ENCODE peak calls at places on chromosomes 11 and 22, in five cellular contexts. G is H1, F is transverse colon, Q is heart left ventricle, L is body of pancreas. T is an unnamed sample.

GRCh38 chr22:49004484-49005399 is 822.9 kb downstream of the BRD1 start:
- DNase-seq in G (peak; percentile 19), F (no peak), Q (no peak), L (no peak), T (no peak)

GRCh38 chr11:69558519-69558941 is 77.1 kb downstream of the LINC01488 start:
- DNase-seq in G (no peak), F (no peak), Q (no peak), L (no peak), T (no peak)

GRCh38 chr22:38346506-38346905 is 29.3 kb upstream of the CSNK1E start:
- DNase-seq in G (peak; percentile 45), F (no peak), Q (no peak), L (no peak), T (no peak)

GRCh38 chr22:23824476-23825245 is 14.1 kb downstream of the DERL3 start:
- DNase-seq in G (no peak), F (no peak), Q (no peak), L (no peak), T (no peak)

GRCh38 chr11:72643547-72643946 is 30.7 kb downstream of the PDE2A start:
- DNase-seq in G (no peak), F (no peak), Q (no peak), L (peak; percentile 26), T (no peak)

GRCh38 chr11:19666951-19667350 is 45.7 kb upstream of the NAV2 start:
- DNase-seq in G (no peak), F (no peak), Q (no peak), L (no peak), T (no peak)

GRCh38 chr22:37990862-37991261 is 6.5 kb upstream of the SOX10 start:
- DNase-seq in G (no peak), F (no peak), Q (no peak), L (no peak), T (no peak)

GRCh38 chr11:27716850-27717249 is 16.6 kb upstream of the BDNF start:
- DNase-seq in G (no peak), F (no peak), Q (no peak), L (no peak), T (no peak)

GRCh38 chr11:75873417-75874148 is 58.6 kb downstream of the UVRAG start:
- DNase-seq in G (no peak), F (no peak), Q (no peak), L (no peak), T (no peak)

GRCh38 chr22:27690596-27690995 is 111.0 kb downstream of the MN1 start:
- DNase-seq in G (no peak), F (no peak), Q (no peak), L (no peak), T (no peak)

GRCh38 chr11:70270877-70271634 is 566 bp downstream of the PPFIA1 start:
- DNase-seq in G (peak; percentile 68), F (peak; percentile 50), Q (peak; percentile 57), L (peak; percentile 60), T (no peak)

GRCh38 chr11:19913236-19913892 is 200.7 kb downstream of the NAV2 start:
- DNase-seq in G (no peak), F (no peak), Q (no peak), L (peak; percentile 36), T (no peak)

GRCh38 chr11:122706689-122707088 is 51.2 kb downstream of the UBASH3B start:
- DNase-seq in G (no peak), F (no peak), Q (no peak), L (no peak), T (no peak)

GRCh38 chr22:47775686-47776085 is 1013.2 kb downstream of the TBC1D22A start:
- DNase-seq in G (no peak), F (no peak), Q (no peak), L (no peak), T (no peak)

GRCh38 chr11:9096427-9096826 is 5.0 kb upstream of the SCUBE2 start:
- DNase-seq in G (no peak), F (no peak), Q (no peak), L (no peak), T (no peak)

GRCh38 chr11:41486436-41486835 is 27.0 kb upstream of the LRRC4C start:
- DNase-seq in G (no peak), F (no peak), Q (no peak), L (no peak), T (no peak)

DNA sequence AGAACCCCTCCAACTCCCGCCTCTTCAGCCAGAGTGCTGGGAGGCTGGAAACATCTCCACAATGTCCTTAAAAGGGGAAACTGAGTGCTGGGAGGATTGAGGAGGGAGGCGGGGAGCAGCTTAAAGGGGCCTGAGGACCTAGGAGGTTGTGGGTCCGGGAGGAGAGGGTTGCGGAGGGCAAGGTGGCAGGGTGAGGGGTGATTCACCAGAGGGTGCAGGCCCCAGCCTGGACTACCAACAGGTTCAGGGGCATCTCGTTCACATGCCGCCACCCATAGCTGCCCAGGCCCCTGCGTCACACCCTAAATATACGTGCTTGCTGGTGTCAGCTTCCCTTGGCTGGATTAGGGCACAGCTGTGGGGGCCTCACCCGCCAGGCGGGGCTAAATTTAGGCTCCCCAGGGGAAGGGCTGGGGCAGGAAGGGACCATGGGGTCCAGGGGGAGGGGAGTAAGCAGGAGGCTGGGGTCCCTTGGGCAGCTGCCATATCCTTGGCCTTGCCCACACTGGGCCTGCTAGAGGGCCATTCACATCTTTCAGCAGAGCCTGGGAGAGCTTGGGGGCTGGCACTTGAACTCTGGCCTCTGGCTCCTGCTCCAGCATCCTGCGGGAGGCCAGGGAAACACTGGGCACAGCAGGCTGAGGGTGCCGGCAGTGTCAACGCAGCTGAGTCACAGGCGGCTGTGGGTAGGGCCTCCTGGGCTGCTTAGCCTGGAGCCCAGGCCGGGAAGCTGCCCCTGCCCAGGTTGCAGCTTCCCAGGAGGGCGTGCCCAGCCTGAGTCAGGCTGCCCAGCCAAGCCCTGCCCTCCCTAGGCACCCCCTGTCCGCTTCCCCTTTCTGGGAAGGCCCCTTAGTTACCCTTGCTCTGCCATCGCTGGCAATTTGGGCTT is 1.3 kb downstream of the EHBP1L1 start:
- DNase-seq in G (no peak), F (peak; percentile 81), Q (peak; percentile 82), L (peak; percentile 53), T (no peak)
- H3K27ac ChIP-seq in G (no peak overlapping the region), F (peak overlapping the region; percentile 96), Q (peak overlapping the region; percentile 98), L (peak overlapping the region; percentile 94), T (peak overlapping the region; percentile 96)

GRCh38 chr22:46578824-46579561 is 41.2 kb upstream of the GRAMD4 start:
- DNase-seq in G (no peak), F (peak; percentile 60), Q (peak; percentile 88), L (peak; percentile 74), T (no peak)

GRCh38 chr22:46577361-46578249 is 40.2 kb upstream of the CELSR1 start:
- DNase-seq in G (no peak), F (peak; percentile 41), Q (peak; percentile 42), L (peak; percentile 48), T (no peak)

GRCh38 chr22:46576556-46577351 is 39.3 kb upstream of the CELSR1 start:
- DNase-seq in G (no peak), F (peak; percentile 66), Q (peak; percentile 75), L (peak; percentile 72), T (no peak)

GRCh38 chr22:46579751-46580449 is 40.3 kb upstream of the GRAMD4 start:
- DNase-seq in G (no peak), F (no peak), Q (no peak), L (no peak), T (no peak)

GRCh38 chr22:46578251-46578823 is 40.9 kb upstream of the CELSR1 start:
- DNase-seq in G (no peak), F (no peak), Q (peak; percentile 52), L (no peak), T (no peak)
- TF ChIP-seq POLR2A in G (no peak), F (no peak), Q (no peak), L (no peak), T (no peak)

GRCh38 chr11:116991491-116991890 is 106.7 kb downstream of the SIK3 start:
- DNase-seq in G (no peak), F (no peak), Q (no peak), L (no peak), T (no peak)
- H3K4me1 ChIP-seq in G (peaks cover 9% of the 10 kb centered on the region), F (peaks cover 22% of the 10 kb centered on the region), Q (peaks cover 29% of the 10 kb centered on the region), L (peaks cover 44% of the 10 kb centered on the region), T (peaks cover 26% of the 10 kb centered on the region)

GRCh38 chr22:46193898-46194310 is 43.6 kb downstream of the PPARA start:
- DNase-seq in G (no peak), F (peak; percentile 70), Q (no peak), L (no peak), T (no peak)

GRCh38 chr22:46192210-46192993 is 42.1 kb downstream of the PPARA start:
- DNase-seq in G (no peak), F (no peak), Q (no peak), L (no peak), T (no peak)

GRCh38 chr22:46195487-46196165 is 45.3 kb downstream of the PPARA start:
- DNase-seq in G (no peak), F (peak; percentile 89), Q (no peak), L (peak; percentile 13), T (no peak)

GRCh38 chr22:46198274-46198673 is 47.9 kb downstream of the PPARA start:
- DNase-seq in G (no peak), F (no peak), Q (no peak), L (no peak), T (no peak)

GRCh38 chr22:46196268-46196667 is 45.9 kb downstream of the PPARA start:
- DNase-seq in G (no peak), F (peak; percentile 66), Q (peak; percentile 83), L (peak; percentile 44), T (no peak)
- H3K27ac ChIP-seq in G (no peak overlapping the region), F (peak overlapping the region; percentile 79), Q (peak overlapping the region; percentile 62), L (no peak overlapping the region), T (no peak overlapping the region)

GRCh38 chr11:47415091-47415854 is 6.9 kb downstream of the SLC39A13 start:
- DNase-seq in G (no peak), F (no peak), Q (no peak), L (no peak), T (no peak)
- TF ChIP-seq POLR2A in G (no peak), F (no peak), Q (no peak), L (no peak), T (no peak)

GRCh38 chr22:20145206-20145831 is 5.5 kb downstream of the CCDC188 start:
- DNase-seq in G (no peak), F (no peak), Q (no peak), L (no peak), T (no peak)

GRCh38 chr22:20143883-20144665 is 6.8 kb downstream of the CCDC188 start:
- DNase-seq in G (no peak), F (no peak), Q (no peak), L (no peak), T (no peak)

GRCh38 chr22:20147286-20147988 is 3.4 kb downstream of the CCDC188 start:
- DNase-seq in G (no peak), F (no peak), Q (no peak), L (no peak), T (no peak)

GRCh38 chr22:20146777-20147176 is 4.1 kb downstream of the CCDC188 start:
- DNase-seq in G (no peak), F (no peak), Q (no peak), L (no peak), T (no peak)

DNA sequence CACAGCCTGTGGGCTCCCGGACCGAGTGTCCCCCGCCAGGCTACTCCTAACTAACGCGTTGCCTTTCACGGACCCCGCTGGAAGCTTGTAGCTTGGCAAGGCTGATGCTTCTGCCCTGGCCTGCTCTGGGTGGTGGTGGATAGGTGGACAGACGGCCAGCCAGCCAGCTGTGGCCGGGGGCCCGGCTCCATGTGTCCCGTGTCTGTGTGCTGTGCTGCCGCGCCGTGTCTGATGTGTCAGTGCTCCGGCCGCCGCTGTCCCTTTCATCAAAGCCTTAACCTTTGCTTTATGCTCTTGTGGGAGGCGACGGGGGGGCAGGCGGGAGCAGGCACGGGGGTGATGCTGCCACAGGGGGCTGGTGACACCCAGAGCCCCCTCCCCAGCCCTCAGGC is 5.0 kb downstream of the CCDC188 start:
- DNase-seq in G (no peak), F (no peak), Q (no peak), L (no peak), T (no peak)
- H3K4me1 ChIP-seq in G (no peaks in the 10 kb centered on the region), F (no peaks in the 10 kb centered on the region), Q (no peaks in the 10 kb centered on the region), L (no peaks in the 10 kb centered on the region), T (no peaks in the 10 kb centered on the region)

T was measured in esophagus squamous epithelium.